ENCODE peak calls at places on chromosome 16, in eight cellular contexts. B is tibial nerve; P is prostate gland; W is lower lobe of right lung; J is heart left ventricle; K is CD8-positive, alpha-beta T cell; C is HCT116; Y is right lobe of liver. M is an unnamed sample. For H3K4me1, the result is how much of the 10 kb centered on the place peaks cover.

GRCh38 chr16:86363836-86364618 is 146.3 kb upstream of the FOXF1 start:
- DNase-seq in K (no peak), J (no peak), Y (no peak), B (no peak), W (no peak), P (peak), C (no peak), M (no peak)

GRCh38 chr16:66948034-66948821 is 12.8 kb upstream of the CES3 start:
- DNase-seq in C (no peak), P (no peak), W (no peak), K (no peak), B (no peak), J (no peak), Y (peak), M (peak)

GRCh38 chr16:84947022-84947421 is 64.3 kb downstream of the ZDHHC7 start:
- DNase-seq in C (no peak), Y (no peak), K (no peak), W (no peak), P (peak), B (peak), J (no peak), M (no peak)

GRCh38 chr16:5490499-5490898 is 392.9 kb upstream of the EEF2KMT start:
- DNase-seq in C (peak), P (peak), K (no peak), W (peak), B (peak), J (no peak), Y (no peak), M (no peak)

GRCh38 chr16:52068447-52069074 is 478.4 kb downstream of the TOX3 start:
- DNase-seq in C (no peak), K (no peak), Y (peak), J (no peak), W (no peak), B (no peak), P (peak), M (no peak)

GRCh38 chr16:73033271-73033998 is 14.5 kb downstream of the ZFHX3 start:
- DNase-seq in P (no peak), B (no peak), K (no peak), Y (no peak), W (no peak), C (no peak), J (no peak), M (no peak)

GRCh38 chr16:75580-76501 is 2.2 kb upstream of the MPG start:
- DNase-seq in J (peak), W (peak), P (no peak), B (peak), K (no peak), Y (no peak), C (no peak), M (no peak)

GRCh38 chr16:11685844-11686618 is 17.8 kb downstream of the SNN start:
- DNase-seq in B (no peak), Y (no peak), C (no peak), J (no peak), W (no peak), P (no peak), K (no peak), M (no peak)

GRCh38 chr16:23410176-23410575 is 42.8 kb downstream of the COG7 start:
- DNase-seq in W (no peak), P (no peak), K (no peak), Y (no peak), C (no peak), B (no peak), J (no peak), M (no peak)

GRCh38 chr16:85650864-85651811 is 37.6 kb downstream of the GINS2 start:
- DNase-seq in K (no peak), B (no peak), C (no peak), J (peak), P (no peak), Y (peak), W (no peak), M (no peak)

GRCh38 chr16:55502801-55503366 is 6.0 kb upstream of the LPCAT2 start:
- DNase-seq in K (no peak), B (peak), W (peak), P (peak), C (peak), Y (peak), J (peak), M (peak)
- TF ChIP-seq CTCF in K (no peak), B (peak), W (no peak), P (peak), C (no peak), Y (peak), J (no peak), M (no peak)

GRCh38 chr16:83066881-83067280 is 440.1 kb downstream of the CDH13 start:
- DNase-seq in W (no peak), Y (no peak), J (no peak), B (no peak), K (no peak), P (no peak), C (no peak), M (no peak)

GRCh38 chr16:83068686-83069085 is 441.9 kb downstream of the CDH13 start:
- DNase-seq in K (no peak), W (no peak), Y (no peak), C (no peak), J (no peak), B (no peak), P (no peak), M (no peak)

GRCh38 chr16:83066011-83066410 is 439.2 kb downstream of the CDH13 start:
- DNase-seq in Y (no peak), P (no peak), B (no peak), K (no peak), J (no peak), C (no peak), W (no peak), M (no peak)

DNA sequence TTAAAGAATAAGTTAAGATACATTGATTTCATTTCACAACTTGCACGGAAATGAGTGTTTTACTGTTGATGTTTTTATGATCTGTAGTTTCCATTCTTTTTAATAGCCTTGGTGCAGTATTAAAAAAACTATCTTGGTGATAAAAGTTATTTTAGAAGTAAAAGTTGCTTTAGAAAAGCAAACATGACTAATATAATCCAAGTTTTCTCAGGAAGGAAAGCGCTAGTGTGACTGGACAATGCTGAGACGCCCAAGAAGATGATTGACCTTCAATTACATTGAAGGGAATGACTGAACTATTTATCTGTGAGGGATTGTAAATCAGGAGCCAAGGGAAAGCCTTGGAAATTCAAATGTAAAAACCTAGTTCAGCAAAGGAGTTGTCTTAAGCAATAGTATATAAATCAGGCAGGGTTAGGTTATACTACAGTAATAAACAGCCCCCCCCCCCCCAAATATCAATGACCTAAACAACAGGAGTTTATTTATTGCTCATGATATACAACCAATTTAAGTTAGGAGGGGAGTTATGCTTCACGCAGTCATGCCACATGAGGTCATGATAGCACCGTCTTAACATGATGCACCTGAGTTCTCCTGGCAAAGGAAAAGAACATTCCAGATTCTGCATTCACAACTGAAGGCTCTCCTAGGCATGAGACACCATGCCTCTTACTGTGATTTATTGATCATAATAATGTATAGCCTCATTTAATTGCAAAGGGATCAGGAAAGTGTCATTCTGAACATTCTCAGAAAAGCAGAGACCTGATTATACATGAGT is 443.8 kb downstream of the CDH13 start:
- DNase-seq in Y (no peak), C (no peak), W (no peak), K (no peak), B (no peak), J (no peak), P (no peak), M (no peak)
- H3K4me1 ChIP-seq in Y (under half), C (under half), W (under half), K (under half), B (under half), J (under half), P (under half), M (under half)

GRCh38 chr16:71593048-71593999 is 16.4 kb upstream of the TAT start:
- DNase-seq in W (no peak), P (no peak), K (no peak), Y (no peak), B (no peak), J (no peak), C (no peak), M (no peak)
- TF ChIP-seq CTCF in W (no peak), P (no peak), K (no peak), Y (no peak), B (no peak), J (no peak), C (no peak), M (no peak)

GRCh38 chr16:70754874-70755600 is 45.9 kb downstream of the VAC14 start:
- DNase-seq in Y (no peak), J (no peak), K (no peak), C (no peak), P (no peak), W (peak), B (no peak), M (no peak)
- H3K4me1 ChIP-seq in Y (under half), J (under half), K (under half), C (under half), P (under half), W (under half), B (under half), M (under half)

GRCh38 chr16:50024684-50025543 is at the start of gene CNEP1R1:
- DNase-seq in C (peak), B (peak), J (peak), W (peak), Y (peak), K (peak), P (peak), M (peak)

GRCh38 chr16:50025544-50025931 is 513 bp downstream of the CNEP1R1 start:
- DNase-seq in Y (no peak), K (no peak), J (no peak), W (no peak), B (no peak), C (no peak), P (no peak), M (no peak)

GRCh38 chr16:50023626-50024025 is 1.4 kb upstream of the CNEP1R1 start:
- DNase-seq in B (no peak), P (no peak), K (no peak), Y (no peak), W (no peak), J (no peak), C (no peak), M (no peak)

GRCh38 chr16:50024207-50024606 is 818 bp upstream of the CNEP1R1 start:
- DNase-seq in P (peak), J (no peak), K (no peak), Y (no peak), B (no peak), C (no peak), W (no peak), M (no peak)

GRCh38 chr16:50021509-50021908 is 3.5 kb upstream of the CNEP1R1 start:
- DNase-seq in C (no peak), K (no peak), W (no peak), Y (no peak), P (no peak), B (no peak), J (no peak), M (no peak)
- TF ChIP-seq CTCF in C (no peak), K (no peak), W (no peak), Y (no peak), P (no peak), B (no peak), J (no peak), M (no peak)